ENCODE peak calls at places on chromosome 15, in eight cellular contexts. J is HepG2, V is H1, M is GM12878, A is HCT116, X is K562, S is GM23338, Z is endothelial cell of umbilical vein. H is an unnamed sample.

GRCh38 chr15:61605343-61605742 is 376.2 kb upstream of the RORA start:
- DNase-seq in J (no peak), V (no peak), M (no peak), A (no peak), X (no peak), S (no peak), Z (no peak), H (no peak)

GRCh38 chr15:91413142-91413541 is 313.1 kb downstream of the SV2B start:
- DNase-seq in J (no peak), V (no peak), M (no peak), A (no peak), X (no peak), S (no peak), Z (no peak), H (no peak)

GRCh38 chr15:51229907-51230328 is 108.5 kb downstream of the CYP19A1 start:
- DNase-seq in J (peak), V (no peak), M (no peak), A (no peak), X (peak), S (peak), Z (peak), H (no peak)

GRCh38 chr15:100842756-100843730 is 36.6 kb upstream of the ALDH1A3 start:
- DNase-seq in J (no peak), V (no peak), M (no peak), A (no peak), X (peak), S (no peak), Z (no peak), H (no peak)

GRCh38 chr15:31158858-31159569 is 57.5 kb upstream of the TRPM1 start:
- DNase-seq in J (no peak), V (no peak), M (no peak), A (no peak), X (peak), S (no peak), Z (no peak), H (no peak)

GRCh38 chr15:34122771-34123183 is 20.9 kb downstream of the PGBD4 start:
- DNase-seq in J (peak), V (no peak), M (peak), A (no peak), X (no peak), S (no peak), Z (peak), H (no peak)

GRCh38 chr15:77496710-77497107 is 76.0 kb downstream of the HMG20A start:
- DNase-seq in J (peak), V (peak), M (no peak), A (peak), X (peak), S (peak), Z (peak), H (peak)

GRCh38 chr15:33013827-33014445 is 180.6 kb downstream of the FMN1 start:
- DNase-seq in J (no peak), V (no peak), M (no peak), A (peak), X (no peak), S (no peak), Z (peak), H (no peak)

GRCh38 chr15:85010472-85011209 is 29.0 kb downstream of the PDE8A start:
- DNase-seq in J (no peak), V (no peak), M (no peak), A (no peak), X (peak), S (no peak), Z (peak), H (no peak)

GRCh38 chr15:66931768-66932633 is 133.4 kb upstream of the SMAD3 start:
- DNase-seq in J (peak), V (no peak), M (no peak), A (peak), X (peak), S (peak), Z (peak), H (no peak)

GRCh38 chr15:26970712-26971210 is at the start of gene GABRG3:
- DNase-seq in J (no peak), V (no peak), M (no peak), A (no peak), X (no peak), S (peak), Z (no peak), H (no peak)

DNA sequence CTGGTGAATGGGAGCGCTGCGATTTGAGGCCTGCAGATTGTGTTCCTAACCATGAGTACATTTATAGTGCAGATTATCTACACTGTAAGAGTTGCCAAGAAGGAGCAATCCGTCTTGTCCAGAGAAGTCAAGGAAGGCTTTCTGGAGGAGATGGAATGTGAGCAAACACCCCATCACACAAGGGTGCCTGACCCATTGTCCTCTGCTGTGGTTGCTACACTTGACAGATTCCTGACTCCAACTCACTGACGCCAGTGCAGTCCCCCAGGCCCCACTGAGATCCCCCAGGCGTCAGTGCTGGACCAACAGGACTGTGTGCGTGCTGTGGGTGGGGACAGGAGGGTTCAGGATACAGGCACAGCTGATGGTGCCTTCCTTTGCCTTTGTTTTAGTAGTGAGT is 135.9 kb upstream of the TPM1 start:
- DNase-seq in J (no peak), V (no peak), M (no peak), A (no peak), X (no peak), S (no peak), Z (no peak), H (no peak)
- TF ChIP-seq POLR2AphosphoS5 in J (no peak), V (no peak), M (no peak), A (no peak), X (no peak), S (no peak), Z (no peak), H (no peak)

DNA sequence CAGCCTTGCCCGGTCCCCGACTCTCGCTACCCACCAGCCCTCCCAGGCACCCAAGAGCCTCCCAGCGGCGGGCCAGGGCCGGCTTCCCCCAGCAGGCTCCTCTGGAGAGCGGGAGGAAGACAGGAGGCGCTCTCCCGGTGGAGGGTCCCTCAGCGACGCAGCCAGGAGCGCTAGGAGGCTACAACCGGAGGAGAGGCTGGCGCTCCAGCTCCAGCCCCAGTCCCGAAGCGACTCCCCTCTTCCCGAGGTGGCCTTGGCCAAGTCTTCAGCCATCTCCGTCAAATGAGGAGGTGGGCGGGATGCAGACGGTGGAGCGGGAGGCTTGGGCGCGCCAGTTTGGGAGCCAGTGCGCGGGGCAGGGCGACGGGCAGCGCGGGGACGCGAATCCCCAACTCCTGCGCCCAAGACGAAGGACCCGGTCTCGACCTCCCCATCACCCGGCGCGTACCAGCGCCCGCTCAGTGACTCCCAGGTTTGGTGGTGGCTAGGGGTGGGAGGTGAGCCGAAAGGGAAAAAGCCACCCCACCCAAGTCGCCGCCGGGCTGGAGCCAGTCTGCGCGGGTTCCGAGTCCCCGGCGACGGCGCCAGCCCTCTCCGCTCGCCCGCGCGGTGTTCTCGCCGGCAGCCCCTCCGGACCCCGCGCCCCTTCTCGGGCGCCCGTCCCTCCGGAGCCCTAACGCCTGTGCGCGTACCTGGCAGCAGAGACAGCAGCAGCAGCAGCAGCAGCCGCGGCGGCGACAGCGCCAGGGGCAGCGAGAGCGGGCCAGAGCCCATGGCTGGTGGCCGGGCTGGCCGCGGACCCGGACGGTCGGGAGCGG is 566 bp downstream of the CHRNA3 start:
- DNase-seq in J (no peak), V (peak), M (no peak), A (no peak), X (no peak), S (peak), Z (no peak), H (no peak)
- TF ChIP-seq EZH2 in J (no peak), V (peak), M (no peak), A (no peak), X (no peak), S (peak), Z (peak), H (no peak)

GRCh38 chr15:70761931-70762468 is 1.4 kb downstream of the UACA start:
- DNase-seq in J (no peak), V (no peak), M (no peak), A (no peak), X (no peak), S (no peak), Z (peak), H (no peak)
- H3K4me3 ChIP-seq in J (peak), V (peak), M (peak), A (peak), X (no peak), S (peak), Z (peak), H (peak)

GRCh38 chr15:70752142-70752754 is 11.1 kb downstream of the UACA start:
- DNase-seq in J (no peak), V (no peak), M (no peak), A (no peak), X (no peak), S (no peak), Z (no peak), H (no peak)

GRCh38 chr15:70750203-70750869 is 13.0 kb downstream of the UACA start:
- DNase-seq in J (no peak), V (no peak), M (no peak), A (no peak), X (no peak), S (no peak), Z (no peak), H (no peak)

GRCh38 chr15:70742928-70743327 is 20.4 kb downstream of the UACA start:
- DNase-seq in J (no peak), V (no peak), M (no peak), A (no peak), X (no peak), S (no peak), Z (no peak), H (no peak)

GRCh38 chr15:70753101-70753829 is 10.1 kb downstream of the UACA start:
- DNase-seq in J (no peak), V (no peak), M (no peak), A (no peak), X (no peak), S (no peak), Z (no peak), H (no peak)

GRCh38 chr15:70748281-70748747 is 15.0 kb downstream of the UACA start:
- DNase-seq in J (no peak), V (no peak), M (no peak), A (no peak), X (no peak), S (no peak), Z (no peak), H (no peak)
- TF ChIP-seq POLR2AphosphoS5 in J (no peak), V (no peak), M (no peak), A (no peak), X (no peak), S (no peak), Z (no peak), H (no peak)

GRCh38 chr15:82650046-82650670 is 3.0 kb upstream of the CPEB1 start:
- DNase-seq in J (no peak), V (no peak), M (no peak), A (no peak), X (no peak), S (no peak), Z (no peak), H (no peak)

GRCh38 chr15:82647835-82648256 is 683 bp upstream of the CPEB1 start:
- DNase-seq in J (no peak), V (no peak), M (no peak), A (no peak), X (peak), S (peak), Z (no peak), H (no peak)

GRCh38 chr15:82647045-82647834 is at the start of gene CPEB1:
- DNase-seq in J (no peak), V (no peak), M (no peak), A (no peak), X (peak), S (peak), Z (no peak), H (no peak)

GRCh38 chr15:82649226-82649999 is 2.2 kb upstream of the CPEB1 start:
- DNase-seq in J (no peak), V (no peak), M (peak), A (no peak), X (no peak), S (no peak), Z (no peak), H (no peak)

DNA sequence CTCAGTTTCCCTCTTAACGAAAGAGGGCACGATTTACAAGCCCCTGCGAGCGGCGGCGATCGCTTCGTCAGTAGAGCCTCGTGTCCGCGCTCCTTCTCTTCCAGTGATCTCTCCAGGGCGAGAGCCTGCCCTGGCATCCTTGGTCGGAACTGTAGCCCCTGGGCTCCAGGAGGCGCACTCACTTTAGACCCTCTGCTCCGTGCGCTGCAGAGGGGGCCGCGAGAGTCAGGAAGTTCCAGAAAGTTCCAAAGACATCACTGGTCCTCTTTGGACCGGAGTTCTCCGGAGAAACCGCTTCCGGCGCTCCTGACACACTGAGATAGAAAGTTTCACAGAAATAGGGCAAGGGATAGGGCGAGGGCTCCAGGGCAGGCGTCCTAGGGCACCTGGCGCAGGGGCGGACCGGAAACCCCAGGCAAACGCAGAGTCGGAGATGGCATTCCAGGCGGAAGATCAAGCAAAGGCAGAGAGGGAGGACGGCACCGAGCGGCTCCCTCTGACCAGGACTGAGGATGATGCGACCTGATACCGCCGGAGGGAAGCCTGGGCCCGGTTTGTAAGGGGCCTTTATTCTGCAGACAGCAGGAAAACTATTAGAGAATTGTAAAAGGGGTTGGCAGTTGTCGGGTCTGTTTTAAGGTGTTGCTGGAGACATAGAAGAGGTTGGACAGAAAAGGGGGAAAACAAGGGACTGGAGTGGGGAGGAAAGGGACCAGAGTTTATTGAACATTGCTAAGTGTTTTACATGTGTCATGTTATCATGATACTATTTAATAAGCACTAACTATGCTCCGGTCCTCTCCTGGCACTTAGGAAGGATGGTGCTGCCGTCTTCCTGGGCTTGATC is 1.3 kb upstream of the CPEB1 start:
- DNase-seq in J (no peak), V (no peak), M (no peak), A (no peak), X (peak), S (peak), Z (no peak), H (no peak)
- TF ChIP-seq EZH2 in J (no peak), V (peak), M (no peak), A (no peak), X (no peak), S (peak), Z (peak), H (no peak)

GRCh38 chr15:41230345-41230649 is 260 bp downstream of the EXD1 start:
- DNase-seq in J (no peak), V (no peak), M (no peak), A (no peak), X (no peak), S (no peak), Z (no peak), H (no peak)
- H3K4me3 ChIP-seq in J (peak), V (peak), M (peak), A (no peak), X (no peak), S (peak), Z (no peak), H (peak)

DNA sequence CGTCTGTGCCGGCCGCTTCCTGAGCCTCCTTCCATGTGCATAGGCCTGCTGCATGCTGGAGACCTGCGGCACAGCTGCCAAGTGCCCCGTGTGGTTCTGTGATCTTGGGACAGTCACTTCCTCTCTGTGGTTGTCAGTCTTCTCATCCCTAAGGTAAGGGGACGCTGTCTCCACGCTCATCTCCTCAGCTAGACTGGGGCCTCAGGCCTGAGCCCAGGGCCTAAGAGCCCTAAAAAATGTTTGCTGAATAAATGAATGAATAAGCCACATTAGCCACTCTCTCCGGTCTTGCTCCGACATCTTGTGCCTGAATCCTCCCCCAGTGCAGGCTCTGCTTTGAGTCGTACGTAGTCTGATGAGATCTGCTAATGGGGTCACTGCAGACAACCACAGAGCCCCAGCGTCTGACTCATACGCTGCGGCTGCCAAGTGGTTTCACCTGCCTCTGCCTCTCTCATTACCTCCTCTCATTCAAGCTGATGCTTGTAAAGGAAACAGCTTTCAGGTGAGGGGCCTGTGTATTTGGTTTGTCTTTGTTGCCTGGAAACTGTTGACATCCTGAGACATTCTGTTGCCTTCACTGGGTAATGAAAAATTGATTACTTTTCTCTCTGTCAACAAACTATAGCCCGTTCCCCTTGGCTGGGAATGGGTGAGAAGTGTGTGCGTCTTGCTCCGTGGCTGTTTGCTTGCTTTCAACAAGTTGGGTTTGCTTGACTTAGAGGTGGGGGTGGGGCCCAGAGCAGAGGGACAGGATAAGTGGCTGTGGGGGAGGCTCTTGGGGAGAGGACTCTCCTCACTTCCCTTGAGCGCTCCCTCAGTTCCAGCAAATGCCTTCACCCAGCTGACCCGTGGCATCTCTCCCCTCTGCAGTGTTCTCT is 15.9 kb downstream of the RPLP1 start:
- DNase-seq in J (no peak), V (no peak), M (no peak), A (no peak), X (peak), S (no peak), Z (no peak), H (no peak)
- TF ChIP-seq POLR2AphosphoS5 in J (no peak), V (no peak), M (no peak), A (no peak), X (no peak), S (no peak), Z (no peak), H (no peak)

GRCh38 chr15:74727727-74728126 is 2.4 kb upstream of the CYP1A1 start:
- DNase-seq in J (no peak), V (no peak), M (no peak), A (no peak), X (no peak), S (no peak), Z (no peak), H (no peak)

GRCh38 chr15:74724570-74725240 is 623 bp downstream of the CYP1A1 start:
- DNase-seq in J (no peak), V (no peak), M (no peak), A (no peak), X (no peak), S (no peak), Z (no peak), H (no peak)

GRCh38 chr15:74726774-74727164 is 1.4 kb upstream of the CYP1A1 start:
- DNase-seq in J (no peak), V (no peak), M (no peak), A (no peak), X (no peak), S (peak), Z (no peak), H (no peak)

GRCh38 chr15:74725241-74725774 is at the start of gene CYP1A1:
- DNase-seq in J (no peak), V (no peak), M (no peak), A (no peak), X (no peak), S (peak), Z (no peak), H (no peak)

GRCh38 chr15:74725845-74726773 is 781 bp upstream of the CYP1A1 start:
- DNase-seq in J (peak), V (no peak), M (no peak), A (no peak), X (no peak), S (peak), Z (peak), H (no peak)
- TF ChIP-seq EZH2 in J (no peak), V (peak), M (no peak), A (no peak), X (no peak), S (no peak), Z (peak), H (no peak)

GRCh38 chr15:38652183-38652794 is 87.7 kb upstream of the RASGRP1 start:
- DNase-seq in J (no peak), V (no peak), M (no peak), A (no peak), X (no peak), S (no peak), Z (no peak), H (no peak)
- H3K4me3 ChIP-seq in J (no peak), V (no peak), M (no peak), A (no peak), X (no peak), S (no peak), Z (no peak), H (no peak)

GRCh38 chr15:90001062-90001682 is at the start of gene ZNF710:
- DNase-seq in J (no peak), V (no peak), M (no peak), A (no peak), X (peak), S (peak), Z (peak), H (no peak)
- TF ChIP-seq POLR2AphosphoS5 in J (no peak), V (peak), M (peak), A (no peak), X (no peak), S (peak), Z (peak), H (peak)

H was measured in SK-N-MC.